ENCODE peak calls at places on chromosomes 11 and 22, in four cellular contexts. W, N, K and P are unnamed samples.

GRCh38 chr11:128733440-128734115 is 39.7 kb downstream of the FLI1 start:
- DNase-seq in N (peak), K (no peak), W (no peak), P (no peak)

GRCh38 chr11:73528013-73528412 is 69.9 kb downstream of the FAM168A start:
- DNase-seq in N (no peak), K (no peak), W (no peak), P (no peak)

GRCh38 chr22:45163074-45163416 is 680 bp upstream of the NUP50 start:
- DNase-seq in N (peak), K (no peak), W (peak), P (peak)

GRCh38 chr22:45064313-45065268 is 54.8 kb upstream of the PHF21B start:
- DNase-seq in K (peak), N (no peak), W (peak), P (peak)

GRCh38 chr11:36398261-36398953 is 102.3 kb downstream of the PRR5L start:
- DNase-seq in N (no peak), W (no peak), K (no peak), P (no peak)

GRCh38 chr22:17412232-17412631 is 43.0 kb downstream of the CECR2 start:
- DNase-seq in W (no peak), K (no peak), N (no peak), P (no peak)

GRCh38 chr22:38204784-38205183 is 3.0 kb downstream of the MAFF start:
- DNase-seq in K (peak), N (peak), W (peak), P (no peak)

GRCh38 chr11:10400856-10401255 is 54.2 kb upstream of the AMPD3 start:
- DNase-seq in K (no peak), N (peak), W (no peak), P (no peak)

GRCh38 chr22:20130739-20131592 is 638 bp upstream of the ZDHHC8 start:
- DNase-seq in K (no peak), N (no peak), W (peak), P (peak)

GRCh38 chr11:9616042-9616640 is 42.7 kb downstream of the WEE1 start:
- DNase-seq in W (no peak), K (no peak), N (no peak), P (no peak)

GRCh38 chr11:122100222-122101080 is 15.6 kb downstream of the BLID start:
- DNase-seq in W (no peak), N (no peak), K (no peak), P (no peak)

GRCh38 chr22:40414838-40415505 is 44.6 kb downstream of the SGSM3 start:
- DNase-seq in K (no peak), N (no peak), W (no peak), P (no peak)

GRCh38 chr22:40416267-40416570 is 45.8 kb downstream of the SGSM3 start:
- DNase-seq in W (no peak), N (no peak), K (no peak), P (no peak)

GRCh38 chr22:40417041-40417440 is 46.6 kb downstream of the SGSM3 start:
- DNase-seq in N (no peak), W (no peak), K (no peak), P (no peak)

GRCh38 chr22:40416636-40417035 is 46.2 kb downstream of the SGSM3 start:
- DNase-seq in W (no peak), K (no peak), N (no peak), P (no peak)

GRCh38 chr22:40415531-40416266 is 45.3 kb downstream of the SGSM3 start:
- DNase-seq in W (peak), K (no peak), N (peak), P (no peak)
- TF ChIP-seq SPI1 in W (peak), K (peak), N (peak), P (no peak)

GRCh38 chr11:66143264-66143566 is 73.1 kb downstream of the PACS1 start:
- DNase-seq in K (no peak), W (no peak), N (no peak), P (no peak)

GRCh38 chr11:66146940-66147339 is 76.9 kb downstream of the PACS1 start:
- DNase-seq in N (no peak), K (no peak), W (no peak), P (no peak)

GRCh38 chr11:66139817-66140216 is 69.7 kb downstream of the PACS1 start:
- DNase-seq in N (no peak), K (no peak), W (no peak), P (no peak)

GRCh38 chr11:66144000-66144678 is 74.1 kb downstream of the PACS1 start:
- DNase-seq in W (no peak), K (no peak), N (no peak), P (no peak)

DNA sequence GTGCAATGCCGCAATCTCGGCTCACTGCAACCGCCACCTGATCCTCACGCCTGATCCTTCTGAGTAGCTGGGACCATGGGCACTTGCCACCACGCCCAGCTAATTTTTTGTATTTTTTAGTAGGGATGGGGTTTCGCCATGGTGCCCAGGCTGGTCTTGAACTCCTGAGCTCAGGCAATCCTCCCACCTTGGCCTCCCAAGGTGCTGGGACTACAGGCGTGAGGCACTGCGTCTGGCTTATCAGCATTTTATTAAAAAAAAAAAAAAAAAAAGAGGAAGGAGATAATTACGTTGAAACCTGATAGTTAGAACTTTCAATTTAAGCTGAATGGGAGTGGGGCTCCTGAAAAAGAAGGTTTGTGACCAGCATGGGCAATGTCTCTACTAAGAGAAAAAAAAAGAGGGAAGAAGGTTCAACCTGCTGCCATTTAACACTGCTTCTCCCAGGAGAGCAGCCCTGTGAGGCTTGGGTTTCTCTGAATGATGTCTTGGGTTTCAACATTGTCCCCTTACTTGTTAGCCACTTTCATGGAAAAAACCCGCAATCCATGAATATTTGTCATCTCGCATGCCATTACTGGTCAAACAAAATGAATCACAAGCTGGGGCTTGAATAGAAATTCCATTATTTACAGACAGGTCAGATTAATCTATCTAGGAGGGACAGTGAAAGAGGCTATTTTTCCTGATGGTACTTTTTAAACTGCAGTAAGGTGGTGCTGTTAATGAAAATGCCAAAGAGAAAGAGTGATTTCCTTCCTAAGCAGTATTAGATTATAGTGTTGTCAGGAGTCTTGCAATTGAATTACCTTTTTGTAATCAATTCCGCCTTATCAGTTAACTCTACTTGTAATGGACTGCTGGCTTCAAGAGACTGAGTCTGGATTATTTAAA is 72.5 kb downstream of the PACS1 start:
- DNase-seq in W (no peak), K (no peak), N (no peak), P (no peak)
- TF ChIP-seq SPI1 in W (no peak), K (no peak), N (no peak), P (no peak)

DNA sequence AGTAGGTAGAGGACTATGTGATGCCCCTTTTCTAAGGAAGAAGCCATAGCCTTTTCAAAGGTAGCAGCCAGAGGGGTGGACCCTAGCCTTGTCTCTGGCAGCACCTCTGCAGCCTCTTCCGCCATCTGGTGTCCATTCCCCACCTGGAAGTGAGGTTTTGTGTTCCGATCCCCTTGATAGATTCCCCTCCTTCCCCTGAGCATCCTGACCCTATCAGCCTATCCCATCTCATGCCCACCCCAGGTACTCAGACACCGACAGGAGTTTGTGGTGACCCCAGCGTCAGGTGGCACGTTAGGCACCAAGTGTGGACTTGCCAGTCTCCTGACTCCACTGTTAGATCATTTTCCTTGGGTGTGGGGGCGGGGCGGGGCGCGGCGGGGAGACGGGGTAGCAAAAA is 398 bp upstream of the FAM89B start:
- DNase-seq in N (peak), W (no peak), K (no peak), P (no peak)
- TF ChIP-seq SPI1 in N (no peak), W (no peak), K (no peak), P (no peak)

GRCh38 chr22:41561788-41562187 is 978 bp downstream of the CSDC2 start:
- DNase-seq in K (no peak), W (no peak), N (no peak), P (no peak)

GRCh38 chr22:41561335-41561734 is 525 bp downstream of the CSDC2 start:
- DNase-seq in W (no peak), K (no peak), N (no peak), P (no peak)

GRCh38 chr22:41562461-41562860 is 1.7 kb downstream of the CSDC2 start:
- DNase-seq in N (no peak), W (no peak), K (no peak), P (no peak)

GRCh38 chr22:41564563-41564962 is 3.8 kb downstream of the CSDC2 start:
- DNase-seq in W (no peak), N (no peak), K (no peak), P (no peak)

GRCh38 chr22:41563051-41563711 is 2.4 kb downstream of the CSDC2 start:
- DNase-seq in N (no peak), W (no peak), K (no peak), P (peak)
- TF ChIP-seq SPI1 in N (no peak), W (no peak), K (no peak), P (no peak)

DNA sequence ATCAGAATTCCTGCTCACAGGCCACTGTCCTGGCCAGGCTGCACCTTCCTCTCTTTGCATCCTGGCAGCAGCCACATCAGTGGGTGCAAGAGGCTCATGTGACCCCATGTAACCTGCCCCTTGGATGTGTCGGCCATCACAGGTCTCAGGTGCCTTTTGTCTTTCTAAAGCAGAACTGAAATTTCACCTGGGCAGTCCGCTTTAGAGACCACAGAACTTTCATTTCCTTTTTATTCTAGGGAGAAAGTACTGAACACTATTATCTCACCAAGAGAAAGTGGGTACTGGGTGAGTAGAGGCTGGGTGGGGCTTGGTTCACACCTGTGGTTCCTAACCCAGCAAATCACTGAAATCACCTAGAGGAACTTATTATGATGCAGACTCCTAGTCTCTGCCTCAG is 51.7 kb upstream of the NUP160 start:
- DNase-seq in K (peak), N (no peak), W (peak), P (no peak)
- TF ChIP-seq SPI1 in K (peak), N (no peak), W (peak), P (no peak)

DNA sequence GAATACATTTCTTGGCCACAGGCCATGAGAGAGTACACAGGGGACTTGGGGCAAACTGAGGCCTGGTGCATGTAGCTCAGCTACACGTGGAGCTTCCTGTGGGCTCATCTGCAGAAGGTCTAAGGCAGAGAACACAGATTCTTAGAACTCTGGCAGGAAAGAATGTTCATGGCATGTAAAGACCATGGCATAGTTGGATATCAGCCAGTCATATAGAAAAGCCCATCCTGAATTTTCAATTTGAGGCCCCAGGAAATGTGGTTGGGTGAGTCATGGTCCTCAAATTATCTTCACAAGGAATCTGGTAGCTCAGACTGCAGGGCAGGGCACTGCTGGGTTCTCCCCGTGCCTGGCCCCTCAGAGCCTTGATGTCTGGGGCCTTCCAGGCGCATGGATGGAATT is 13.7 kb upstream of the ST3GAL4 start:
- DNase-seq in N (no peak), K (no peak), W (no peak), P (no peak)
- TF ChIP-seq SPI1 in N (no peak), K (no peak), W (no peak), P (no peak)

GRCh38 chr11:134476435-134477021 is 64.5 kb upstream of the B3GAT1 start:
- DNase-seq in W (no peak), K (no peak), N (no peak), P (no peak)
- TF ChIP-seq SPI1 in W (no peak), K (no peak), N (no peak), P (no peak)

GRCh38 chr11:27460158-27460565 is 12.4 kb downstream of the LGR4 start:
- DNase-seq in K (no peak), N (no peak), W (no peak), P (no peak)
- TF ChIP-seq SPI1 in K (no peak), N (no peak), W (no peak), P (no peak)

GRCh38 chr11:2420502-2421225 is 20.1 kb downstream of the TSSC4 start:
- DNase-seq in N (peak), K (no peak), W (peak), P (peak)
- TF ChIP-seq SPI1 in N (no peak), K (no peak), W (no peak), P (no peak)

GRCh38 chr11:46366661-46367161 is 14.8 kb upstream of the MDK start:
- DNase-seq in N (no peak), K (no peak), W (no peak), P (no peak)
- TF ChIP-seq SPI1 in N (no peak), K (no peak), W (no peak), P (no peak)